ENCODE peak calls at places on chromosomes 7 and 10, in six cellular contexts. Z is HCT116, Q is prostate gland, S is H54, X is lower leg skin, R is body of pancreas. T is an unnamed sample.

GRCh38 chr10:77084431-77085144 is 553.0 kb downstream of the KCNMA1 start:
- DNase-seq in R (no peak), X (no peak), Z (no peak), Q (no peak), S (no peak), T (peak; percentile 42)

GRCh38 chr7:43825391-43825808 is 43.9 kb downstream of the MRPS24 start:
- DNase-seq in Q (no peak), Z (no peak), R (no peak), X (no peak), S (no peak), T (no peak)

GRCh38 chr7:33719059-33719581 is 186.2 kb upstream of the BMPER start:
- DNase-seq in Q (no peak), X (peak; percentile 52), R (peak; percentile 22), Z (no peak), S (no peak), T (no peak)

GRCh38 chr10:93437000-93437945 is 44.9 kb downstream of the MYOF start:
- DNase-seq in R (peak; percentile 80), Z (peak; percentile 86), Q (peak; percentile 84), X (peak; percentile 93), S (peak; percentile 74), T (peak; percentile 82)

GRCh38 chr10:13669182-13669860 is 82.6 kb downstream of the PRPF18 start:
- DNase-seq in Q (no peak), X (no peak), S (no peak), R (no peak), Z (no peak), T (no peak)

GRCh38 chr7:151448261-151449252 is 8.6 kb upstream of the CRYGN start:
- DNase-seq in Q (peak; percentile 56), X (peak; percentile 94), R (peak; percentile 67), S (peak; percentile 68), Z (peak; percentile 13), T (peak; percentile 77)

GRCh38 chr7:137994091-137994688 is 7.7 kb downstream of the CREB3L2 start:
- DNase-seq in R (peak; percentile 49), Z (no peak), Q (no peak), X (no peak), S (no peak), T (no peak)

GRCh38 chr7:30406664-30407425 is 71.7 kb downstream of the NOD1 start:
- DNase-seq in S (no peak), X (no peak), Q (peak; percentile 81), R (no peak), Z (no peak), T (no peak)

GRCh38 chr10:30493609-30494530 is 59.9 kb downstream of the MAP3K8 start:
- DNase-seq in X (peak; percentile 92), R (peak; percentile 76), Q (no peak), S (no peak), Z (no peak), T (no peak)

GRCh38 chr7:123004931-123005330 is 9.4 kb upstream of the TAS2R16 start:
- DNase-seq in Z (no peak), X (no peak), Q (no peak), R (no peak), S (no peak), T (no peak)

GRCh38 chr7:27462575-27463270 is 200.0 kb downstream of the HIBADH start:
- DNase-seq in X (no peak), S (peak; percentile 49), R (no peak), Z (no peak), Q (no peak), T (peak; percentile 21)

GRCh38 chr10:73647211-73647874 is 6.1 kb upstream of the MYOZ1 start:
- DNase-seq in R (peak; percentile 57), S (no peak), X (peak; percentile 91), Q (peak; percentile 40), Z (no peak), T (peak; percentile 61)

GRCh38 chr10:102419561-102420442 is 834 bp upstream of the FBXL15 start:
- DNase-seq in R (peak; percentile 53), X (no peak), Q (peak; percentile 40), S (no peak), Z (no peak), T (peak; percentile 83)

GRCh38 chr7:142785841-142786250 is 15.1 kb downstream of the PRSS2 start:
- DNase-seq in R (no peak), S (no peak), Q (no peak), Z (no peak), X (no peak), T (no peak)
- TF ChIP-seq POLR2A in R (no peak), S (no peak), Q (no peak), Z (no peak), X (no peak), T (no peak)

DNA sequence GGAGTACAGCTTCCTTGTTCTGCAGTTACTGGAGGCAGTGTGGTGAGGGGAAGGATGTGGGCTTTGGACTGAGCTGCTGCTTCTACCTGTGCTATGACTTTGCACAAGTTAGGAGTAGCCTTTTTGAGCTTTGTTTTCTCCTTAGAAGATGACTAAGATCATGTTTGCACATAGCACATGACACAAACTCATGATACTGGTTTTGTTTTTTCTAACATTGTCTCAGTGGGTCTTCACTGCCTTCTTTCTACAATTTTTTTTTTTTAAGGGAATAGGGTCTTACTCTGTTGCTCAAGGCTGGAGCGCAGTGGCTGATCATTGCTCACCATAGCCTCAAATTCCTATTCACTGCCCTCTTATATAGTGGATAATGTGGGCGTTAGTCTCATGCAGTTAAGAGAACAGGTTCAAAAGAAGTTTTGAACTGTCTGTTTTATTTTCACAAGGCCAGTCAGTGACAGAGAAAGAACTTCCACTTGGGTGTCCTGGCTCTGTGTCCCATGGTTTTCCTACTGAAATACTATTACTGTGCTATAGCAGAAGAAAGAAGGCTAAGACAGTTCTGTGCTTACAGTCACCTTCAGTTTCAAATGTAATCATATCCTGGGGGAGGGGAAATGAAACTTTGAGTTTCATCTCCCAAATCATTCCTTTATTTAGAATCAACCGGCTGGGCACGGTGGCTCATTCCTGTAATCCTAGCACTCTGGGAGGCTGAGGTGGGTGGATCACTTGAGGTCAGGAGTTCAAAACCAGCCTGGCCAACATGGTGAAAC is 72.0 kb downstream of the KAT6B start:
- DNase-seq in Z (no peak), R (no peak), X (no peak), Q (no peak), S (no peak), T (no peak)
- TF ChIP-seq POLR2A in Z (no peak), R (no peak), X (no peak), Q (no peak), S (no peak), T (no peak)

GRCh38 chr7:128932862-128933821 is 4.6 kb upstream of the IRF5 start:
- DNase-seq in S (no peak), Q (no peak), Z (no peak), R (peak; percentile 58), X (peak; percentile 85), T (no peak)
- TF ChIP-seq POLR2A in S (no peak), Q (no peak), Z (no peak), R (no peak), X (no peak), T (no peak)

GRCh38 chr10:133422223-133422820 is 2.1 kb downstream of the SPRN start:
- DNase-seq in R (no peak), S (no peak), X (peak; percentile 75), Z (no peak), Q (no peak), T (no peak)
- TF ChIP-seq POLR2A in R (no peak), S (no peak), X (no peak), Z (no peak), Q (no peak), T (no peak)

GRCh38 chr7:44849277-44850210 is 1.7 kb upstream of the H2AZ2 start:
- DNase-seq in R (no peak), S (no peak), Z (no peak), Q (no peak), X (no peak), T (no peak)

GRCh38 chr7:44846816-44847508 is 925 bp downstream of the H2AZ2 start:
- DNase-seq in X (no peak), Q (no peak), R (no peak), Z (no peak), S (no peak), T (no peak)

GRCh38 chr7:44847920-44848634 is at the start of gene H2AZ2:
- DNase-seq in R (peak; percentile 100), X (peak; percentile 100), S (peak; percentile 99), Z (peak; percentile 99), Q (peak; percentile 100), T (peak; percentile 100)

GRCh38 chr7:44845476-44845875 is 2.4 kb downstream of the H2AZ2 start:
- DNase-seq in Z (no peak), X (no peak), R (no peak), S (no peak), Q (no peak), T (no peak)

DNA sequence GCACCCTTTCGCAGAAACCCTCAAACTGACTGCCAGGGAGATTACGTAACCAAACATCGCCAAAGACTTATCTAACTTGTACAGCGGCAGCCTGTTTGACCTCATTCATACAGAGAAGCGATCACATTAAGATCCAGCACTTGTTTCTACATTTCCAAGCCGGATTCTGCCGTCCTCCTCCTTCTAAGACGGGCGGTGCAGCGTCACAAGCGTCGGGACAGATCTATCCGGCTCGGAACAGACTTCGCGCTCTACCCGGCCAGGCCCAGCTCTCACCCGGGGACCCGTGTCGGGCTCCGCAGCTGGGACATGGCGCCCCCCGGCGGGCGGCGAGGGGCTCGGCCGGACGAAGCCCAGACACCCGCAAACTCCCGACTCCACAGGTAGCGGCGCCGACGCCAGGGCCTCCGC is 373 bp downstream of the H2AZ2 start:
- DNase-seq in Q (peak; percentile 86), Z (peak; percentile 51), R (peak; percentile 88), S (peak; percentile 93), X (peak; percentile 97), T (peak; percentile 86)
- TF ChIP-seq POLR2A in Q (no peak), Z (no peak), R (peak; percentile 70), S (no peak), X (no peak), T (no peak)

DNA sequence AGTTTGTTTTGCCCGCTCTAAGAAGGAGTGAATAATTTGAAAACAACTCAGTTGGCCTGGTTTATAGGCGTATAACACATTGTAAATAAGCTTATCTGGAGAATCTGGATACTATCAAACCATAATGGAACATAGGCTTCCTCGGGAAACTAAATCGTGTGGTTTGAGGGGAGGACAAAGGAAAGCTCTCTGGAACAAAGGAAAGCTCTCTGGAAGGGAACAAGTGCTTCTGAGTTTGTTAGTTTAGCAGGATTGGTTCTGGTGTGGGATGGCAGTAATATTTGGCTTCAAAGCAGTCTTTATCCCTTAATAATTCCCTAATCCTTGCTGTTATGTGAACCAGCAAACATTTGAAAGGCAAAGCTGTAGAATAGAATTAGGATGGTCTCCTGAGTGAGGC is 15.0 kb upstream of the SLK start:
- DNase-seq in Q (peak; percentile 14), Z (no peak), X (no peak), R (no peak), S (no peak), T (no peak)
- TF ChIP-seq POLR2A in Q (no peak), Z (no peak), X (no peak), R (no peak), S (no peak), T (no peak)

GRCh38 chr7:5396999-5397656 is 26.5 kb downstream of the TNRC18 start:
- DNase-seq in R (peak; percentile 86), Q (peak; percentile 94), S (peak; percentile 91), X (peak; percentile 97), Z (peak; percentile 86), T (peak; percentile 59)
- TF ChIP-seq POLR2A in R (peak; percentile 25), Q (peak; percentile 59), S (peak; percentile 25), X (no peak), Z (no peak), T (no peak)

GRCh38 chr7:8260871-8261707 is 878 bp downstream of the ICA1 start:
- DNase-seq in R (peak; percentile 67), Q (peak; percentile 43), Z (no peak), X (peak; percentile 90), S (peak; percentile 35), T (peak; percentile 13)
- TF ChIP-seq POLR2A in R (peak; percentile 67), Q (peak; percentile 52), Z (no peak), X (no peak), S (no peak), T (no peak)